ENCODE peak calls at places on chromosomes 1 and 21, in five cellular contexts. O, H, U, Z and D are unnamed samples.
A peak's percentile ranks its signal among the peaks of the same experiment; 100 is the strongest.

GRCh38 chr21:39073717-39074116 is 109.5 kb downstream of the PSMG1 start:
- DNase-seq in O (no peak), H (no peak), U (no peak), Z (no peak), D (no peak)

GRCh38 chr1:19859876-19860275 is 22.3 kb upstream of the OTUD3 start:
- DNase-seq in O (no peak), H (no peak), U (no peak), Z (no peak), D (no peak)

GRCh38 chr1:106492876-106493275 is 563.6 kb upstream of the PRMT6 start:
- DNase-seq in O (no peak), H (no peak), U (no peak), Z (no peak), D (no peak)

GRCh38 chr1:54569339-54569738 is 21.3 kb downstream of the ACOT11 start:
- DNase-seq in O (no peak), H (no peak), U (no peak), Z (no peak), D (no peak)

GRCh38 chr1:46790702-46791101 is 8.1 kb upstream of the CYP4B1 start:
- DNase-seq in O (no peak), H (no peak), U (no peak), Z (peak; percentile 1), D (no peak)

GRCh38 chr1:97461782-97462181 is 459.1 kb downstream of the DPYD start:
- DNase-seq in O (no peak), H (no peak), U (no peak), Z (no peak), D (peak; percentile 59)

GRCh38 chr1:32701421-32701911 is 1.1 kb downstream of the SYNC start:
- DNase-seq in O (no peak), H (no peak), U (no peak), Z (no peak), D (no peak)

GRCh38 chr1:234429434-234429806 is 49.6 kb downstream of the TARBP1 start:
- DNase-seq in O (no peak), H (no peak), U (no peak), Z (no peak), D (no peak)

GRCh38 chr1:33985656-33986055 is 121.8 kb downstream of the HMGB4 start:
- DNase-seq in O (no peak), H (no peak), U (peak; percentile 4), Z (no peak), D (no peak)

GRCh38 chr1:162672678-162673259 is 40.5 kb downstream of the DDR2 start:
- DNase-seq in O (no peak), H (no peak), U (no peak), Z (no peak), D (no peak)

GRCh38 chr1:184881941-184882648 is 92.2 kb downstream of the NIBAN1 start:
- DNase-seq in O (no peak), H (no peak), U (no peak), Z (no peak), D (no peak)

GRCh38 chr1:236206548-236206947 is 64.2 kb downstream of the GPR137B start:
- DNase-seq in O (peak; percentile 43), H (no peak), U (no peak), Z (no peak), D (no peak)

GRCh38 chr1:63319069-63320023 is 3.0 kb upstream of the FOXD3 start:
- DNase-seq in O (peak; percentile 77), H (no peak), U (no peak), Z (no peak), D (no peak)

GRCh38 chr1:51242546-51242945 is 6.5 kb downstream of the RNF11 start:
- DNase-seq in O (no peak), H (no peak), U (no peak), Z (no peak), D (no peak)

GRCh38 chr1:228190778-228191177 is 17.1 kb upstream of the OBSCN start:
- DNase-seq in O (no peak), H (no peak), U (no peak), Z (no peak), D (no peak)

GRCh38 chr1:244280221-244280620 is 171.5 kb downstream of the ADSS2 start:
- DNase-seq in O (no peak), H (no peak), U (no peak), Z (no peak), D (no peak)

GRCh38 chr1:153357076-153357852 is 390 bp upstream of the S100A9 start:
- DNase-seq in O (no peak), H (no peak), U (peak; percentile 12), Z (no peak), D (no peak)

GRCh38 chr1:229270547-229271447 is at the start of gene RAB4A:
- DNase-seq in O (peak; percentile 87), H (peak; percentile 65), U (peak; percentile 85), Z (peak; percentile 99), D (peak; percentile 43)

DNA sequence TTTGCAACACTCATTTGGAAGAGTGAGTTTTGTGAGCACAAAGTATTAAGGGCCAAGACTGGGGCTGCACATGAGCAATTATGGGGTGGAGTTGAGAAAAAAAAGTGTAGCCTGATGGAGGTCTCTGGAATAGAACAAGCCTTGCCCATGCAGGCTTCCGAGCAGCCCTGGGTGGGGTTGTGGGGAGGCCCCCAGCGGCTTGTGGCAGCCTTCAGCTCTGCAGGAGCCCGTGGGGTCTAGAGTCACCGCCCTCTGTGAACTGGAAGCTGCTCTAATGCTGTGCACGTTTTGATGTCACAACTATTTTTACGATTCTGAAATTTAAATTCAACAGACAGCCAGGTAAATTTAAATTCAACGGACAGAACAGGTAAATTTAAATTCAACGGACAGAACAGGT is 58.9 kb downstream of the BACE2 start:
- DNase-seq in O (no peak), H (no peak), U (no peak), Z (no peak), D (no peak)
- TF ChIP-seq SRF in O (no peak), H (no peak), U (no peak), Z (no peak), D (no peak)

DNA sequence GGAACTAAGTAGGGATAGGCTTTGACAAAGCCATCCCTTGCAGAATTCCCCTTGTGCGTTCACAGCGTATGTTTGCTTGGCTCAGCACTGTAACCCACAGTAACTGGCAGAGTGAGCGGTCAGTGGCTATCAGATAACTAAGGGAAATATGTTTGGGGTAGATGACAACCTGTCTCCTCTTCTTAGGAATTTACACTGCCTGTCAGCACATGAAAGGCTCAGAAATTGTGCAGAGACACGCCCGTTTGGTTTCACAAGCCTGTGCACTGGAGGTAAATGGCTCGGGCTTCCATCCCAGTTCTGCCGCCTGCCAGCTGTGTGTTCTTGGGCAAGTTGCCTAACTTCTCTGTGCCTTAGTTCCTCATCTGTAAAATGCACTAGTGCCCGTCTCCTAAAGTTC is 101.2 kb downstream of the PRDM2 start:
- DNase-seq in O (no peak), H (no peak), U (no peak), Z (no peak), D (no peak)
- TF ChIP-seq SRF in O (no peak), H (no peak), U (no peak), Z (no peak), D (no peak)

DNA sequence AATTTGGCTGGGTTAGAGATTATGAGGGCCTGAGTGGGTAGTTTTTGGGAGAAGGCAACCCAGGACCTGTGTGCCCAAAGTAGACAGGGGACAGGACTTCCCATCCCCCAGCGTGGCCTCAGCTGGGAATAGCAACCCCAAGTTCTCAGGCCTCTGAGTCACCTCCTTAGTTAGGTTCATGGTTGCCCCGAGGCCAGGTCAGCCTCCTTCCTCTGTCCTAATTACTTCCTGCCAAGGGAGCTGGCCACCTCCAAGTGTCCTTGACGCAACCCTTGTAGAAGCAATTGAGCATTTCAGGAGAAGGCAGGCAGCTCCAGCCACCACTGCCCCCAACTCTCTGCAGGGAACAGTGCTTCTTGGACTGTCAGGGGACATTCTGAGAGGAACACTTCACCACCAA is 5.0 kb upstream of the NT5C1A start:
- DNase-seq in O (no peak), H (no peak), U (no peak), Z (peak; percentile 40), D (no peak)
- TF ChIP-seq SRF in O (no peak), H (no peak), U (no peak), Z (no peak), D (no peak)

GRCh38 chr1:113199718-113200455 is 126.9 kb downstream of the LRIG2 start:
- DNase-seq in O (no peak), H (no peak), U (no peak), Z (no peak), D (no peak)
- TF ChIP-seq SRF in O (no peak), H (no peak), U (no peak), Z (no peak), D (no peak)

GRCh38 chr1:225763815-225764548 is 13.6 kb upstream of the SRP9 start:
- DNase-seq in O (no peak), H (no peak), U (no peak), Z (no peak), D (no peak)
- TF ChIP-seq SRF in O (no peak), H (no peak), U (no peak), Z (no peak), D (no peak)

GRCh38 chr1:58786927-58787245 is 3.0 kb upstream of the JUN start:
- DNase-seq in O (no peak), H (no peak), U (no peak), Z (no peak), D (no peak)

GRCh38 chr1:58788259-58788658 is 4.4 kb upstream of the JUN start:
- DNase-seq in O (no peak), H (no peak), U (no peak), Z (no peak), D (no peak)

GRCh38 chr1:58790313-58790712 is 6.5 kb upstream of the JUN start:
- DNase-seq in O (no peak), H (no peak), U (no peak), Z (no peak), D (no peak)

GRCh38 chr1:58791106-58791505 is 7.3 kb upstream of the JUN start:
- DNase-seq in O (no peak), H (no peak), U (no peak), Z (no peak), D (no peak)

GRCh38 chr1:58789322-58789856 is 5.5 kb upstream of the JUN start:
- DNase-seq in O (no peak), H (no peak), U (no peak), Z (no peak), D (no peak)
- TF ChIP-seq SRF in O (no peak), H (no peak), U (no peak), Z (no peak), D (no peak)